ENCODE peak calls at places on chromosome 3, in nine cellular contexts. One of them, this sample, is unnamed.
A peak's percentile ranks its signal among the peaks of the same experiment; 100 is the strongest.

GRCh38 chr3:143935678-143936077 is 35.9 kb upstream of the DIPK2A start:
- DNase-seq in Caco-2: no peak
- DNase-seq in CD8-positive, alpha-beta T cell: no peak
- DNase-seq in K562: no peak
- DNase-seq in BE2C: no peak
- DNase-seq in IMR-90: no peak
- DNase-seq in GM23248: no peak
- DNase-seq in adrenal gland: no peak
- DNase-seq in HepG2: no peak
- DNase-seq in this sample: no peak

GRCh38 chr3:149654188-149654601 is 3.6 kb downstream of the WWTR1 start:
- DNase-seq in GM23248: peak; percentile 84
- DNase-seq in K562: no peak
- DNase-seq in adrenal gland: no peak
- DNase-seq in IMR-90: peak; percentile 75
- DNase-seq in CD8-positive, alpha-beta T cell: no peak
- DNase-seq in Caco-2: no peak
- DNase-seq in HepG2: no peak
- DNase-seq in BE2C: no peak
- DNase-seq in this sample: no peak

GRCh38 chr3:190229632-190230424 is 92.4 kb downstream of the CLDN1 start:
- DNase-seq in K562: no peak
- DNase-seq in BE2C: no peak
- DNase-seq in HepG2: peak; percentile 21
- DNase-seq in GM23248: peak; percentile 41
- DNase-seq in IMR-90: peak; percentile 63
- DNase-seq in CD8-positive, alpha-beta T cell: no peak
- DNase-seq in Caco-2: no peak
- DNase-seq in adrenal gland: peak; percentile 19
- DNase-seq in this sample: no peak

GRCh38 chr3:154243353-154243752 is 80.9 kb downstream of the DHX36 start:
- DNase-seq in IMR-90: peak; percentile 15
- DNase-seq in GM23248: peak; percentile 65
- DNase-seq in K562: no peak
- DNase-seq in Caco-2: no peak
- DNase-seq in CD8-positive, alpha-beta T cell: no peak
- DNase-seq in adrenal gland: no peak
- DNase-seq in HepG2: no peak
- DNase-seq in BE2C: no peak
- DNase-seq in this sample: no peak

GRCh38 chr3:38843898-38844297 is 27.9 kb upstream of the SCN10A start:
- DNase-seq in BE2C: no peak
- DNase-seq in HepG2: peak; percentile 34
- DNase-seq in IMR-90: peak; percentile 70
- DNase-seq in Caco-2: peak; percentile 17
- DNase-seq in K562: no peak
- DNase-seq in GM23248: peak; percentile 68
- DNase-seq in CD8-positive, alpha-beta T cell: no peak
- DNase-seq in adrenal gland: no peak
- DNase-seq in this sample: no peak

GRCh38 chr3:32309653-32310242 is 71.3 kb downstream of the CMTM8 start:
- DNase-seq in Caco-2: no peak
- DNase-seq in adrenal gland: no peak
- DNase-seq in K562: no peak
- DNase-seq in IMR-90: no peak
- DNase-seq in HepG2: no peak
- DNase-seq in BE2C: no peak
- DNase-seq in GM23248: no peak
- DNase-seq in CD8-positive, alpha-beta T cell: no peak
- DNase-seq in this sample: no peak

GRCh38 chr3:65946438-65946837 is 92.3 kb downstream of the MAGI1 start:
- DNase-seq in CD8-positive, alpha-beta T cell: no peak
- DNase-seq in HepG2: no peak
- DNase-seq in K562: no peak
- DNase-seq in GM23248: peak; percentile 37
- DNase-seq in adrenal gland: peak; percentile 25
- DNase-seq in Caco-2: no peak
- DNase-seq in BE2C: no peak
- DNase-seq in IMR-90: peak; percentile 37
- DNase-seq in this sample: no peak

GRCh38 chr3:112097378-112097777 is 11.2 kb downstream of the C3orf52 start:
- DNase-seq in CD8-positive, alpha-beta T cell: no peak
- DNase-seq in HepG2: peak; percentile 48
- DNase-seq in adrenal gland: peak; percentile 82
- DNase-seq in K562: peak; percentile 9
- DNase-seq in IMR-90: peak; percentile 100
- DNase-seq in BE2C: peak; percentile 13
- DNase-seq in Caco-2: no peak
- DNase-seq in GM23248: peak; percentile 98
- DNase-seq in this sample: no peak

GRCh38 chr3:183807329-183807728 is 18.0 kb downstream of the MAP6D1 start:
- DNase-seq in IMR-90: no peak
- DNase-seq in GM23248: no peak
- DNase-seq in adrenal gland: no peak
- DNase-seq in K562: no peak
- DNase-seq in CD8-positive, alpha-beta T cell: no peak
- DNase-seq in BE2C: no peak
- DNase-seq in Caco-2: no peak
- DNase-seq in HepG2: no peak
- DNase-seq in this sample: no peak

GRCh38 chr3:193605876-193606275 is 12.9 kb downstream of the OPA1 start:
- DNase-seq in HepG2: peak; percentile 62
- DNase-seq in K562: peak; percentile 62
- DNase-seq in adrenal gland: peak; percentile 52
- DNase-seq in Caco-2: peak; percentile 76
- DNase-seq in GM23248: peak; percentile 72
- DNase-seq in IMR-90: peak; percentile 65
- DNase-seq in BE2C: peak; percentile 75
- DNase-seq in CD8-positive, alpha-beta T cell: peak; percentile 55
- DNase-seq in this sample: peak; percentile 55

GRCh38 chr3:46006646-46007045 is 11.0 kb upstream of the FYCO1 start:
- DNase-seq in HepG2: no peak
- DNase-seq in GM23248: peak; percentile 85
- DNase-seq in K562: no peak
- DNase-seq in Caco-2: no peak
- DNase-seq in CD8-positive, alpha-beta T cell: no peak
- DNase-seq in IMR-90: peak; percentile 79
- DNase-seq in BE2C: no peak
- DNase-seq in adrenal gland: no peak
- DNase-seq in this sample: no peak

GRCh38 chr3:98770261-98771039 is 7.3 kb downstream of the ST3GAL6 start:
- DNase-seq in Caco-2: no peak
- DNase-seq in adrenal gland: peak; percentile 75
- DNase-seq in GM23248: no peak
- DNase-seq in CD8-positive, alpha-beta T cell: no peak
- DNase-seq in IMR-90: no peak
- DNase-seq in BE2C: no peak
- DNase-seq in HepG2: no peak
- DNase-seq in K562: no peak
- DNase-seq in this sample: peak; percentile 9

GRCh38 chr3:13955084-13955483 is 75.2 kb upstream of the WNT7A start:
- DNase-seq in BE2C: no peak
- DNase-seq in CD8-positive, alpha-beta T cell: no peak
- DNase-seq in HepG2: no peak
- DNase-seq in IMR-90: no peak
- DNase-seq in Caco-2: no peak
- DNase-seq in GM23248: no peak
- DNase-seq in K562: no peak
- DNase-seq in adrenal gland: no peak
- DNase-seq in this sample: no peak

DNA sequence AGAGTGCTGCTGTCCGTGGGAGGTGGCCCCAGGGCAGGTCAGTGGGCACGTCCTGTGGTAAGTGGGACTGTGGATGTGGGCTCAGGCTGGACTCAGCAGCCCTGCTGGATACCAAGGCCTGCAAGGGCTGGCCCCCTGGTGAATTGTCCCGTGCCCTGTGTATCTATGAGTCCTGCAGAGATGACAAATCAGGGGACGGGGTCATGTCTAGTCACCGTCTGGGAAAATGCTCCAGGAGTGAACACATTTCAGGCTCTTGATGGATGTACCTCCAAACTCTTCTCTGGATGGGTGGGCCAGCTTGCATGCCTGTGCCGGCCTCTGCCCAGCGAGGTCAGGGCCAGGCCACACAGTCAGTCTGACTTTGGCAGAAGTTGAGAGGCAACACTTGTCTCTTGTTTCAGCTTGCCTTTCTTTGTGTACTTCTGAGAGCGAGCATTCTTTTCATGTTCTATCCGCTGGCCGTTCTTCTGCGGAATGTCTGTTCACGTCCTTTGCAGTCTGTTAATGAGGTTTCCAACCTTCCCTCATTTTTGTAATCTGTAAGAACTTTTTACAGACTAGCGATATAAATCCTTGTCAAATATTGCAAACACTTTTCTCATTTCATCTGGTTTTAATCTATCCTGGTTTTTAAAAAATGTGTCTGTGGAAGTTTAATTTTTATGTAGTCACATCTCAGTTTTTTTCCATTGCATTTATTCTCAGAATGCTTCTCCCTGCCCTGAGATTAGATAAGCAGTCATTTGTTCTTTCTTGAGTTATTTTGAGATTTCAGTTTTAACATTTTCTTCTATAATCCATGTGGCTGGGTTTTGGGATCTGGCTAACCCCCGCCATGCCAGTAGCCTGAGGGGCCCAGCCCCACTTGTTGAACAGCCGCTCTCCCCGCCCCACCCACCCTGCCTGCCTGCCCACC is 11.3 kb upstream of the STAB1 start:
- DNase-seq in HepG2: peak; percentile 61
- DNase-seq in K562: no peak
- DNase-seq in IMR-90: peak; percentile 68
- DNase-seq in Caco-2: no peak
- DNase-seq in GM23248: peak; percentile 75
- DNase-seq in CD8-positive, alpha-beta T cell: no peak
- DNase-seq in adrenal gland: peak; percentile 84
- DNase-seq in BE2C: no peak
- DNase-seq in this sample: no peak
- H3K36me3 ChIP-seq in HepG2: peaks cover 19% of the 10 kb centered on the region
- H3K36me3 ChIP-seq in K562: peaks cover 63% of the 10 kb centered on the region
- H3K36me3 ChIP-seq in IMR-90: peaks cover 82% of the 10 kb centered on the region
- H3K36me3 ChIP-seq in Caco-2: peaks cover 1% of the 10 kb centered on the region
- H3K36me3 ChIP-seq in GM23248: peaks cover 17% of the 10 kb centered on the region
- H3K36me3 ChIP-seq in CD8-positive, alpha-beta T cell: peaks cover 11% of the 10 kb centered on the region
- H3K36me3 ChIP-seq in adrenal gland: peaks cover 75% of the 10 kb centered on the region
- H3K36me3 ChIP-seq in BE2C: peaks cover 22% of the 10 kb centered on the region
- H3K36me3 ChIP-seq in this sample: peaks cover 53% of the 10 kb centered on the region

GRCh38 chr3:47418167-47419082 is 37.6 kb downstream of the PTPN23 start:
- DNase-seq in adrenal gland: peak; percentile 21
- DNase-seq in GM23248: no peak
- DNase-seq in K562: no peak
- DNase-seq in CD8-positive, alpha-beta T cell: no peak
- DNase-seq in BE2C: no peak
- DNase-seq in Caco-2: no peak
- DNase-seq in HepG2: no peak
- DNase-seq in IMR-90: no peak
- DNase-seq in this sample: no peak

GRCh38 chr3:47414161-47414564 is 33.3 kb downstream of the PTPN23 start:
- DNase-seq in Caco-2: peak; percentile 33
- DNase-seq in K562: no peak
- DNase-seq in CD8-positive, alpha-beta T cell: no peak
- DNase-seq in BE2C: no peak
- DNase-seq in GM23248: no peak
- DNase-seq in IMR-90: no peak
- DNase-seq in adrenal gland: no peak
- DNase-seq in HepG2: peak; percentile 38
- DNase-seq in this sample: no peak

GRCh38 chr3:47414666-47415587 is 34.1 kb downstream of the PTPN23 start:
- DNase-seq in CD8-positive, alpha-beta T cell: no peak
- DNase-seq in GM23248: no peak
- DNase-seq in K562: no peak
- DNase-seq in BE2C: no peak
- DNase-seq in HepG2: no peak
- DNase-seq in adrenal gland: peak; percentile 18
- DNase-seq in IMR-90: no peak
- DNase-seq in Caco-2: no peak
- DNase-seq in this sample: no peak

GRCh38 chr3:47413751-47414150 is 32.9 kb downstream of the PTPN23 start:
- DNase-seq in K562: no peak
- DNase-seq in IMR-90: no peak
- DNase-seq in CD8-positive, alpha-beta T cell: no peak
- DNase-seq in BE2C: no peak
- DNase-seq in HepG2: no peak
- DNase-seq in adrenal gland: no peak
- DNase-seq in Caco-2: no peak
- DNase-seq in GM23248: no peak
- DNase-seq in this sample: no peak

GRCh38 chr3:47416041-47416440 is 35.2 kb downstream of the PTPN23 start:
- DNase-seq in Caco-2: peak; percentile 57
- DNase-seq in CD8-positive, alpha-beta T cell: no peak
- DNase-seq in HepG2: no peak
- DNase-seq in adrenal gland: no peak
- DNase-seq in K562: no peak
- DNase-seq in GM23248: no peak
- DNase-seq in BE2C: no peak
- DNase-seq in IMR-90: no peak
- DNase-seq in this sample: no peak
- H3K36me3 ChIP-seq in Caco-2: peaks cover 6% of the 10 kb centered on the region
- H3K36me3 ChIP-seq in CD8-positive, alpha-beta T cell: peaks cover 38% of the 10 kb centered on the region
- H3K36me3 ChIP-seq in HepG2: peaks cover 37% of the 10 kb centered on the region
- H3K36me3 ChIP-seq in adrenal gland: peaks cover 87% of the 10 kb centered on the region
- H3K36me3 ChIP-seq in K562: peaks cover 91% of the 10 kb centered on the region
- H3K36me3 ChIP-seq in GM23248: no peaks in the 10 kb centered on the region
- H3K36me3 ChIP-seq in BE2C: peaks cover 35% of the 10 kb centered on the region
- H3K36me3 ChIP-seq in IMR-90: peaks cover 66% of the 10 kb centered on the region
- H3K36me3 ChIP-seq in this sample: peaks cover 62% of the 10 kb centered on the region

DNA sequence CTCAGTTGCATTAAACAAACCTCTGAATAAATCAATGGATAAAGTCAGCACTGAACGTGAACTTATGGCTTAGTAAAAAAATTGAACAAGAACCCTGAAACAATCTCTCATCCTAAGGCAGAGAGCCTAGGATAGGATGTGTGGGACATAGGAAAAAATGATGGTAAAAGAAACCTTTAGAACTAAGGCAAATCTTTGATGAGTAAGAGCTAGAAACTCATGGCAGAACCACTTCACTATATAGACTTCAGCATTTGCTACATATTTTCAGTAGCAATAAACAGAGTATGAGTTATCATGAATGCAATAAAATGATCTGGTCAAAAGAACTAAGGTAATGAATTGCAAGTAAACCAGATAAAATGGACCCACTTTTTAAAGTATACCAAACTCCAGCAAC is 725.8 kb upstream of the DPPA4 start:
- DNase-seq in K562: no peak
- DNase-seq in Caco-2: no peak
- DNase-seq in BE2C: no peak
- DNase-seq in GM23248: no peak
- DNase-seq in IMR-90: no peak
- DNase-seq in adrenal gland: no peak
- DNase-seq in CD8-positive, alpha-beta T cell: no peak
- DNase-seq in HepG2: no peak
- DNase-seq in this sample: no peak
- H3K36me3 ChIP-seq in K562: no peaks in the 10 kb centered on the region
- H3K36me3 ChIP-seq in Caco-2: no peaks in the 10 kb centered on the region
- H3K36me3 ChIP-seq in BE2C: no peaks in the 10 kb centered on the region
- H3K36me3 ChIP-seq in GM23248: no peaks in the 10 kb centered on the region
- H3K36me3 ChIP-seq in IMR-90: no peaks in the 10 kb centered on the region
- H3K36me3 ChIP-seq in adrenal gland: no peaks in the 10 kb centered on the region
- H3K36me3 ChIP-seq in CD8-positive, alpha-beta T cell: no peaks in the 10 kb centered on the region
- H3K36me3 ChIP-seq in HepG2: no peaks in the 10 kb centered on the region
- H3K36me3 ChIP-seq in this sample: no peaks in the 10 kb centered on the region

DNA sequence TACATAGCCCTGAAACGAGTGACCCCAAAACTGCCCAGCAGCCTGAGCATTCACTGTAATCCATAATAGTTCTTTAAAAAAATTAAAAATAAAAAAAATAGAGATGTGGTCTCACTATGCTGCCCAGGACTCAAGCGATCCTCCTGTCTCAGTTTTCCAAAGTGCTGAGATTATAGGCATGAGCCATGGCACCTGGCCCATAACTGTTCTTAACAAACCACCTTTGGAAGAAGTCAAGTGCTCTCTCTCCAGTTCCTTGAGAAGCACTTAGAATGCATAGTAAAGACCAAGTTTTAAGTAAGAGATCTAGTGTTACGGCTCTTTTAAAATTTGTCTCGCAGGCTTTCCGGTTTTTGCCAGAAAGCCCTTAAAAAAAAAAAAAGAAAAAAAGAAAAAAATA is 8.2 kb downstream of the CDC25A start:
- DNase-seq in BE2C: no peak
- DNase-seq in GM23248: no peak
- DNase-seq in Caco-2: no peak
- DNase-seq in K562: no peak
- DNase-seq in HepG2: no peak
- DNase-seq in CD8-positive, alpha-beta T cell: no peak
- DNase-seq in adrenal gland: no peak
- DNase-seq in IMR-90: no peak
- DNase-seq in this sample: no peak
- H3K36me3 ChIP-seq in BE2C: peaks cover 57% of the 10 kb centered on the region
- H3K36me3 ChIP-seq in GM23248: peaks cover 8% of the 10 kb centered on the region
- H3K36me3 ChIP-seq in Caco-2: peaks cover 2% of the 10 kb centered on the region
- H3K36me3 ChIP-seq in K562: peaks cover 96% of the 10 kb centered on the region
- H3K36me3 ChIP-seq in HepG2: peaks cover 14% of the 10 kb centered on the region
- H3K36me3 ChIP-seq in CD8-positive, alpha-beta T cell: no peaks in the 10 kb centered on the region
- H3K36me3 ChIP-seq in adrenal gland: peaks cover 15% of the 10 kb centered on the region
- H3K36me3 ChIP-seq in IMR-90: peaks cover 25% of the 10 kb centered on the region
- H3K36me3 ChIP-seq in this sample: no peaks in the 10 kb centered on the region

This sample was measured in CD4-positive, CD25-positive, alpha-beta regulatory T cell.